ENCODE peak calls at places on chromosomes 6 and 20, in four cellular contexts. G is neuronal stem cell; E is pons; C is activated CD4-positive, alpha-beta T cell treated with anti-CD3 and anti-CD28 coated beads, Interleukin-2, amount 50 U/mL, for 1 hour. A is an unnamed sample.

GRCh38 chr6:62626661-62627060 is 340.6 kb upstream of the KHDRBS2 start:
- DNase-seq in G (no peak), E (no peak), C (no peak), A (no peak)

GRCh38 chr6:15523679-15524630 is 138.9 kb downstream of the DTNBP1 start:
- DNase-seq in G (no peak), E (no peak), C (no peak), A (no peak)

GRCh38 chr6:158808442-158808833 is 10.7 kb downstream of the EZR start:
- DNase-seq in G (no peak), E (no peak), C (no peak), A (peak; percentile 91)

GRCh38 chr20:32110173-32110704 is 725 bp downstream of the TM9SF4 start:
- DNase-seq in G (no peak), E (no peak), C (no peak), A (no peak)

GRCh38 chr6:147675281-147675680 is 166.8 kb downstream of the SAMD5 start:
- DNase-seq in G (no peak), E (no peak), C (no peak), A (no peak)

GRCh38 chr6:127520061-127520460 is 926 bp upstream of the MTCL3 start:
- DNase-seq in G (peak; percentile 12), E (no peak), C (peak; percentile 6), A (no peak)

GRCh38 chr20:20368414-20369352 is 779 bp downstream of the INSM1 start:
- DNase-seq in G (no peak), E (no peak), C (no peak), A (no peak)

GRCh38 chr6:67328269-67328668 is 1306.8 kb upstream of the ADGRB3 start:
- DNase-seq in G (no peak), E (no peak), C (no peak), A (no peak)

GRCh38 chr6:40877362-40877761 is 161.7 kb downstream of the UNC5CL start:
- DNase-seq in G (no peak), E (no peak), C (no peak), A (no peak)

GRCh38 chr20:36101201-36101600 is 53.3 kb upstream of the EPB41L1 start:
- DNase-seq in G (no peak), E (no peak), C (no peak), A (no peak)

GRCh38 chr6:35181933-35182612 is 31.7 kb upstream of the SCUBE3 start:
- DNase-seq in G (no peak), E (no peak), C (no peak), A (no peak)